ENCODE peak calls at places on chromosomes 2 and 18, in nine cellular contexts. H, C, J, R, S, P, U, V and O are unnamed samples.

GRCh38 chr18:10304853-10305252 is 149.6 kb upstream of the APCDD1 start:
- DNase-seq in V (no peak), R (peak; percentile 23), P (no peak), C (no peak), H (no peak), U (peak; percentile 92), J (no peak), S (peak; percentile 82), O (no peak)

GRCh38 chr2:52539026-52539964 is 1228.3 kb upstream of the CHAC2 start:
- DNase-seq in U (no peak), C (no peak), H (no peak), V (no peak), J (no peak), S (peak; percentile 68), P (no peak), R (no peak), O (no peak)

GRCh38 chr2:83951378-83951947 is 507.6 kb downstream of the SUCLG1 start:
- DNase-seq in U (no peak), C (peak; percentile 51), R (no peak), J (no peak), S (no peak), V (no peak), H (no peak), P (no peak), O (no peak)

GRCh38 chr2:190786404-190787166 is 94.0 kb upstream of the GLS start:
- DNase-seq in R (no peak), P (no peak), H (no peak), V (no peak), J (no peak), U (no peak), C (no peak), S (peak; percentile 44), O (no peak)

GRCh38 chr2:235087812-235088607 is 136.2 kb downstream of the SH3BP4 start:
- DNase-seq in C (no peak), V (no peak), U (no peak), S (no peak), H (peak; percentile 18), J (peak; percentile 59), P (peak; percentile 68), R (no peak), O (peak; percentile 69)

GRCh38 chr18:60339018-60339417 is 33.6 kb downstream of the MC4R start:
- DNase-seq in C (no peak), P (no peak), H (no peak), R (no peak), V (no peak), U (no peak), J (no peak), S (no peak), O (no peak)

GRCh38 chr2:11907178-11907577 is 160.7 kb downstream of the LPIN1 start:
- DNase-seq in P (no peak), V (no peak), J (no peak), U (no peak), H (no peak), C (no peak), S (no peak), R (no peak), O (no peak)

GRCh38 chr2:224650815-224651439 is 65.2 kb downstream of the CCDC195 start:
- DNase-seq in R (peak; percentile 41), P (no peak), J (peak; percentile 75), S (peak; percentile 86), U (peak; percentile 69), H (peak; percentile 72), C (peak; percentile 77), V (no peak), O (peak; percentile 10)

GRCh38 chr2:181077128-181077709 is 96.8 kb downstream of the UBE2E3 start:
- DNase-seq in C (peak; percentile 65), R (peak; percentile 22), S (peak; percentile 75), J (peak; percentile 68), U (peak; percentile 64), P (no peak), V (no peak), H (peak; percentile 61), O (no peak)

GRCh38 chr2:39068290-39068689 is 52.6 kb downstream of the SOS1 start:
- DNase-seq in V (no peak), H (no peak), R (no peak), S (peak; percentile 17), C (no peak), J (no peak), P (no peak), U (no peak), O (no peak)

GRCh38 chr18:45658756-45659155 is 43.5 kb downstream of the SLC14A2 start:
- DNase-seq in J (no peak), S (peak; percentile 32), C (no peak), P (no peak), R (no peak), H (no peak), U (peak; percentile 74), V (no peak), O (no peak)

GRCh38 chr18:3262234-3263171 is 570 bp downstream of the MYL12B start:
- DNase-seq in P (no peak), R (peak; percentile 41), J (no peak), U (peak; percentile 67), V (no peak), C (peak; percentile 43), S (peak; percentile 54), H (peak; percentile 32), O (no peak)

GRCh38 chr2:96113367-96113677 is 3.0 kb downstream of the ADRA2B start:
- DNase-seq in P (no peak), V (no peak), R (no peak), C (no peak), S (no peak), U (no peak), J (no peak), H (no peak), O (no peak)

GRCh38 chr2:74278176-74278575 is 65.0 kb downstream of the SLC4A5 start:
- DNase-seq in J (no peak), V (no peak), H (peak; percentile 23), S (no peak), P (no peak), R (peak; percentile 26), U (no peak), C (peak; percentile 51), O (no peak)

GRCh38 chr2:120934891-120935338 is 199.2 kb downstream of the GLI2 start:
- DNase-seq in U (peak; percentile 99), R (peak; percentile 83), H (peak; percentile 79), P (no peak), C (no peak), S (peak; percentile 91), J (no peak), V (peak; percentile 92), O (no peak)

GRCh38 chr18:47772374-47773248 is 157.8 kb downstream of the SMAD2 start:
- DNase-seq in C (peak; percentile 87), U (peak; percentile 69), R (peak; percentile 81), H (peak; percentile 68), J (peak; percentile 64), S (peak; percentile 42), V (peak; percentile 73), P (no peak), O (peak; percentile 56)
- H3K4me1 ChIP-seq in C (no peaks in the 10 kb centered on the region), U (no peaks in the 10 kb centered on the region), R (no peaks in the 10 kb centered on the region), H (no peaks in the 10 kb centered on the region), J (peaks cover 4% of the 10 kb centered on the region), S (no peaks in the 10 kb centered on the region), V (no peaks in the 10 kb centered on the region), P (no peaks in the 10 kb centered on the region), O (no peaks in the 10 kb centered on the region)

DNA sequence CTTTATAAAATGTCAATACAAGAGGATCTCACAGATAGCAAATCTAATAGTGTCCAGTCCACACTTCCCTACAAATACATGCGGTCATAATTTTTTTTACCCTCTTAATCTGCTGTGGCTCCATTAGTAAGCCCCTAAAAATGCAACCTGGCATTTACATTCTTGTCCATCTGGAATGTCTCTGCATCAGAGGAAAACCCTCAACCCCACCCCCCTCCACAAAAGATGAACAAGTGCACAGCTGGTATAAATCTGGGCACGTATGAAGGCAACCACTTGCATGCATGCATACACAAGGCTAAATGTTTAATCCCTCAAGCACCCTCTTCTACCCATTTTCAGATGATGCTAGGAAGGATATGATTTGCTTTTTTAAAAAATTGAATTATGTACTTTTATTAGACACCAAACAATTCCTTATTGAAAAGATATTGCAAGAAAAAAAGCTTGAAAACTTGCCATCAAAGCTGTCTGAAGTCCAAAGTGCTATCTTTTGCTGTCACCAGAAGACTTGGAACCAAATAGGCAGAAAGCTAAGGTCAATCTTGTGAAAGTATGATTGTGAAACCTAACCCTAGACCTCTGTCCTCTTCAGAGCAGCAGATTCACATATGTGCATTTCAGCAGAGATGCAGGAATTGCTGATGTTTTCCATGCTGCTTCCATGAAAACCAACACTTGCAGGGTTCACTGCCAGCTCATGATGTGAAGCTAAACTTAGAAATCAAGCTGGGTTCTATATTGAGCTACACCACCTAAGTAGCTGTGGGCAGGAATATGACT is 39.0 kb downstream of the IRS1 start:
- DNase-seq in U (peak; percentile 67), J (no peak), H (no peak), C (no peak), S (peak; percentile 72), V (peak; percentile 85), P (no peak), R (no peak), O (no peak)
- H3K4me1 ChIP-seq in U (peaks cover 49% of the 10 kb centered on the region), J (peaks cover 4% of the 10 kb centered on the region), H (peaks cover 35% of the 10 kb centered on the region), C (peaks cover 6% of the 10 kb centered on the region), S (peaks cover 53% of the 10 kb centered on the region), V (peaks cover 53% of the 10 kb centered on the region), P (no peaks in the 10 kb centered on the region), R (no peaks in the 10 kb centered on the region), O (peaks cover 10% of the 10 kb centered on the region)

DNA sequence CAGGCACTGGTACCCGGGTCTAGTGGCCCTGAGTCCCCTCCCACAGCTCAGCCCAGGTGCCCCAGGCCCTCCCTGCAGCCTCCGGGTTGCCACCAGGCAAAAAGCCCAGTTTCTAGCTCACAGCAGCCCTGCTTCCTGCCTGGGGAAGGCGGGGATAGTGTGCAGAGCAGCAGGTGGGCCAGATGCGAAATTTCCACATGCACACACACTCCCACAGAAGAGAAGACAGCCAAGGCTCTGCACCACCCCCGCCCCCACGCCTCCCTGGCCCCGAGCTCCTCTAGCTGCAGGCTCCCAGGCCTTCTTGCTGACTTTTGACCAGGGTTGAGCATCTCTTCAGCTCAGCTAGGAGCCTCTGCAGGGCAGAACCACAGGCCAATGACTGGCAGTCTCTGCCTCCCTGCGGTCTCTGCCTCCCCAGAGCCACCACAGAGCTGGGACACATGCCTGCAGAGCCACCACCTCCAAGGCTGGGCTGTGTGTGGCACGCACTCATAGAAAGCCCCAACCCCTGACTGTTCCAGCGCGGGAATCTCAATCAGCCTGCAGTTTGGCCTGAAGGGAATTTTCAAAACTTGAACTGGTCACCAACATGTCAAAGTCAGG is 7.2 kb downstream of the SLC66A2 start:
- DNase-seq in V (peak; percentile 32), R (peak; percentile 59), H (no peak), P (peak; percentile 65), U (no peak), C (no peak), S (no peak), J (no peak), O (no peak)
- H3K4me1 ChIP-seq in V (no peaks in the 10 kb centered on the region), R (peaks cover 29% of the 10 kb centered on the region), H (peaks cover 17% of the 10 kb centered on the region), P (no peaks in the 10 kb centered on the region), U (peaks cover 6% of the 10 kb centered on the region), C (no peaks in the 10 kb centered on the region), S (peaks cover 70% of the 10 kb centered on the region), J (no peaks in the 10 kb centered on the region), O (peaks cover 23% of the 10 kb centered on the region)

DNA sequence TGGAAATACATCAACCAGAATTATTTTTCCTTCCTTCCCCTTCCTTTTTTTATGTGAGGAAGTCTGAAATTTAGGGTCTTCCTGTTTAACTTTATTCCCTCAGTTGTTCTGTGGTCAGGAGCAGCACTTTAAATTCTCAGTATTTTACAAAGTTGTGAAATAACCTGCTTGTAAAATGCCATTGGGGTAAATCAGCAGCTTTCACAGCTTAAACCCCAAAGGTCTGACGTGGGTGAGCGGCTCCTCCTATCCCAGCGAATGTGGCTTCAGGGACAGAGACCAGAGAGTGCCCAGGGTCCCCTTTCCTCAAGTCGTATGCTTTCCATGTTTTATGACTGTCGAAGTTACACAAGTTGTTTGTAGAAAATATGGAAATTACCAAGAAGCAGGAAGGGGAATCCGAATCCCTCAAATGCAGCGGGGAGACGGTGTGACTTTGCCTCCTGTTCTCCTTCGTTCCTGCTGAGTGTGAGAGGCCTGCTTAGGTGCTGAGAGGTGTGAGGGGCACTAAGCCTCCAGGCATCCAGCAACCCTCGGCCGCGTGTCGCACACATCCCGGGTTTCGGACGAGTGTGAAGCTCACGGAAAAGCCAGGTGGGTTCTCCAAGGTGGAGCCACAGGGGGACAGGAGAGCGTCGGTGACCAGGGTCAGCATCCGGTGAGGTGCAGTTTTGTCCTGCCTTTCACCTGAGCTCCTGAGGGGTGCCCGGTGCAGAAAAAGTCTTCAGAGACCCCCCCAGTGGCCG is 10.8 kb upstream of the KCNG2 start:
- DNase-seq in S (peak; percentile 44), P (no peak), H (no peak), V (no peak), R (no peak), J (no peak), U (peak; percentile 59), C (no peak), O (no peak)
- H3K4me1 ChIP-seq in S (peaks cover 30% of the 10 kb centered on the region), P (peaks cover 6% of the 10 kb centered on the region), H (no peaks in the 10 kb centered on the region), V (peaks cover 16% of the 10 kb centered on the region), R (no peaks in the 10 kb centered on the region), J (peaks cover 4% of the 10 kb centered on the region), U (peaks cover 12% of the 10 kb centered on the region), C (no peaks in the 10 kb centered on the region), O (peaks cover 8% of the 10 kb centered on the region)